ENCODE peak calls at places on chromosomes 2 and 18, in six cellular contexts. L is H1, C is transverse colon, Q is prostate gland, V is breast epithelium, P is HCT116. T is an unnamed sample. For H3K4me1, the result is how much of the 10 kb centered on the place peaks cover.

GRCh38 chr18:48711651-48712486 is 173.0 kb downstream of the CTIF start:
- DNase-seq in Q (no peak), C (peak), L (no peak), V (no peak), P (peak), T (no peak)

GRCh38 chr2:74379851-74380789 is at the start of gene DCTN1:
- DNase-seq in V (no peak), C (peak), P (no peak), Q (peak), L (peak), T (peak)

GRCh38 chr2:235734700-235735205 is 240.9 kb downstream of the AGAP1 start:
- DNase-seq in V (no peak), C (no peak), P (no peak), L (no peak), Q (no peak), T (no peak)

GRCh38 chr2:168573128-168573903 is 117.2 kb downstream of the CERS6 start:
- DNase-seq in C (no peak), Q (no peak), P (no peak), V (no peak), L (no peak), T (no peak)

GRCh38 chr2:218516614-218517013 is 51.5 kb downstream of the USP37 start:
- DNase-seq in V (no peak), Q (no peak), P (peak), C (no peak), L (no peak), T (no peak)

GRCh38 chr2:241702155-241702404 is 241 bp downstream of the ING5 start:
- DNase-seq in L (peak), Q (no peak), V (no peak), P (no peak), C (no peak), T (peak)

GRCh38 chr2:232877940-232878511 is 8.0 kb downstream of the SNORC start:
- DNase-seq in L (no peak), Q (no peak), C (no peak), V (peak), P (no peak), T (no peak)

GRCh38 chr2:33023732-33024301 is 77.1 kb downstream of the LTBP1 start:
- DNase-seq in Q (no peak), L (no peak), C (no peak), V (no peak), P (no peak), T (no peak)

GRCh38 chr2:96977631-96978195 is 8.7 kb downstream of the FAM178B start:
- DNase-seq in L (no peak), P (peak), Q (no peak), V (no peak), C (no peak), T (no peak)

GRCh38 chr18:52701219-52701935 is 361.4 kb downstream of the DCC start:
- DNase-seq in P (no peak), V (no peak), Q (no peak), C (no peak), L (no peak), T (no peak)

GRCh38 chr2:138037090-138037489 is 72.8 kb downstream of the HNMT start:
- DNase-seq in V (no peak), C (no peak), P (no peak), L (no peak), Q (no peak), T (no peak)

GRCh38 chr2:27291865-27292264 is 9.6 kb downstream of the TRIM54 start:
- DNase-seq in L (no peak), P (no peak), C (no peak), Q (no peak), V (no peak), T (no peak)

GRCh38 chr2:241858206-241859016 is at the start of gene PDCD1:
- DNase-seq in V (no peak), C (peak), Q (no peak), L (no peak), P (no peak), T (peak)

GRCh38 chr2:132033365-132033764 is 128.4 kb downstream of the ANKRD30BL start:
- DNase-seq in V (no peak), Q (no peak), L (no peak), P (no peak), C (no peak), T (no peak)

GRCh38 chr2:147910990-147911473 is 66.2 kb downstream of the ACVR2A start:
- DNase-seq in L (no peak), P (peak), Q (peak), V (no peak), C (no peak), T (no peak)

GRCh38 chr2:11680181-11680900 is 10.3 kb upstream of the NTSR2 start:
- DNase-seq in V (no peak), C (no peak), P (no peak), Q (no peak), L (no peak), T (peak)

GRCh38 chr2:144509548-144510205 is 10.2 kb downstream of the ZEB2 start:
- DNase-seq in V (no peak), C (no peak), L (no peak), Q (no peak), P (no peak), T (no peak)

GRCh38 chr2:132740081-132740480 is 70.1 kb upstream of the LYPD1 start:
- DNase-seq in P (no peak), L (no peak), Q (no peak), V (no peak), C (no peak), T (no peak)

GRCh38 chr2:74498500-74499268 is 719 bp downstream of the LBX2 start:
- DNase-seq in L (peak), P (no peak), C (peak), Q (no peak), V (no peak), T (peak)

GRCh38 chr2:47222813-47223564 is 67.9 kb upstream of the STPG4 start:
- DNase-seq in V (no peak), C (no peak), L (no peak), Q (no peak), P (no peak), T (no peak)

GRCh38 chr2:241937297-241937696 is 67.8 kb downstream of the RTP5 start:
- DNase-seq in C (no peak), V (no peak), L (no peak), P (no peak), Q (no peak), T (no peak)

GRCh38 chr2:30800159-30800558 is 7.1 kb downstream of the CAPN13 start:
- DNase-seq in V (no peak), C (no peak), L (no peak), Q (no peak), P (no peak), T (no peak)

GRCh38 chr2:34664266-34664665 is 1065.2 kb upstream of the FAM98A start:
- DNase-seq in Q (no peak), L (no peak), V (no peak), C (no peak), P (no peak), T (no peak)

GRCh38 chr2:151760139-151760650 is 25.9 kb upstream of the NEB start:
- DNase-seq in L (no peak), P (no peak), V (no peak), C (no peak), Q (no peak), T (no peak)
- TF ChIP-seq POLR2A in L (no peak), P (no peak), V (no peak), C (no peak), Q (no peak), T (no peak)

GRCh38 chr2:128401680-128402079 is 83.0 kb upstream of the HS6ST1 start:
- DNase-seq in Q (no peak), L (no peak), V (no peak), C (no peak), P (no peak), T (peak)
- H3K4me1 ChIP-seq in Q (under half), L (under half), V (under half), C (under half), P (under half), T (under half)

DNA sequence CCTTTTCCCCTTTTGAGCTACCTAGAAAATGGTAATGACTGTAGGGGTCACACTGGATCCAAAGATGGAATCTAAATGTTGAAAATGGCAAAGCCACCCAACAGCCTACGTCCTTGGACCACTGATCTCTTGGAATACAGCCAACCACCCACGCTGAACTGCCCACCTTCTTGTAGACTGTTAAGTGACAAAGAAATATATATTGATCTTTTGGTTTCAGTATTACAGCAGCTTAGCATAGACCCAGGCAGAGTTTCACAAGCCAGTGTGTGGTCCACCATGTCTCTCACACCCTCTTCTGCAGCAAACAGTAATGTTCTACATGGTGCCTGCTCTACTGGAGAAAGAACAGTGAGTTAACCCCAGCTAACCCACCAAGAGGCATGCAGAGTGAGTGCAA is 20.2 kb downstream of the CACNB4 start:
- DNase-seq in Q (no peak), V (no peak), C (no peak), P (no peak), L (no peak), T (no peak)
- TF ChIP-seq POLR2AphosphoS5 in Q (no peak), V (no peak), C (no peak), P (no peak), L (no peak), T (no peak)

GRCh38 chr2:67560818-67561221 is 163.7 kb downstream of the ETAA1 start:
- DNase-seq in Q (no peak), C (no peak), V (no peak), L (no peak), P (no peak), T (no peak)

GRCh38 chr2:67564626-67565025 is 167.5 kb downstream of the ETAA1 start:
- DNase-seq in L (no peak), Q (no peak), V (no peak), P (no peak), C (no peak), T (no peak)

GRCh38 chr2:67559156-67559555 is 162.0 kb downstream of the ETAA1 start:
- DNase-seq in P (no peak), L (no peak), V (no peak), Q (no peak), C (no peak), T (no peak)

GRCh38 chr2:67564076-67564475 is 166.9 kb downstream of the ETAA1 start:
- DNase-seq in L (no peak), P (no peak), V (no peak), C (no peak), Q (no peak), T (no peak)

DNA sequence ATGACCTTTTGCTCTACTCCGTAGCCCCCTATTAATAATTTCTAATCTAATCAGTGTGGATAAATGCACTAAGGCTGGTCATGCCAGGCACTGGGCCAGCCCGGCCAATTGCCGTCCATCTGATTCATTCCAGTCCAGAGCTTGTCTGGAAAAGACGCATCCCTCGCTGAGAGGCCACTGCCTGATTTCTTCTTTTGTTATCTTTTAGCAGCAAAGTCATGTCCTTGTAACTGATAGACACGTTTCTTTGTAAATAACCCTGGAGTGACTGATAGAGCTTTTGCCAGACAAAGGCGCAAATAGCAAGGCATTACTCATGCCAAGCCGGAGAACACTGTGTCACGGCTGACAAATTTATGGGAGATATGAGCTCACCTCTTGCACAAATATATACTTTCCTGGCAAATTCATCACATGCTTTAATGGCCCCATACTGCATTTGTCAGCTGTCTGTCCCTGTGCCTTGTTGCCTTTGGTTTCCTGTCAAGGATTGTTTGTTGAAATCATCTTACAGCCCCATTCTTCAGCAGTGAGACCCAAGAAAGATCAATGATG is 164.4 kb downstream of the ETAA1 start:
- DNase-seq in V (no peak), C (no peak), P (no peak), L (no peak), Q (peak), T (peak)
- TF ChIP-seq POLR2A in V (no peak), C (no peak), P (no peak), L (no peak), Q (no peak), T (no peak)

GRCh38 chr2:25253153-25253617 is 84.8 kb upstream of the POMC start:
- DNase-seq in C (no peak), L (no peak), Q (no peak), V (no peak), P (no peak), T (no peak)
- H3K4me1 ChIP-seq in C (under half), L (under half), Q (under half), V (under half), P (under half), T (under half)

DNA sequence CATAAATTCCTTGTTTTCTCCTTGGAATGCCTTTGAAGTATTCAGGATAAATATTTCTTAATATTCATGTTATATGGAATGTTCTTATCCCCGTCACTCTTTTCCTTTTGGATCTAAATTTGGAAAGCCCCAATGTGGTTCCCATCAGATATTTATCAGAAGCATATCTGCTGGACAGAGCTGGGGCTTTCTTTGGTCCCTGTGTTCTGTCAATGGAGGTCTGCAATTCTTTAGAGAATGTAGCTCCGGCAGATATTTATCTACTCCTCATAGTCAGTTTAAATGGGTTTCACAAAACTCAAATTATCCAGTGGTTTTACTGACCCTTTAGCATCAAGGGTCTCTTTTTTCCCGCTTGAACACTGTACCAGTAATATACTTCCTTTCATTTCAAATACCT is 167.8 kb upstream of the SCN7A start:
- DNase-seq in P (no peak), C (no peak), L (no peak), Q (no peak), V (no peak), T (no peak)
- TF ChIP-seq POLR2AphosphoS5 in P (no peak), C (no peak), L (no peak), Q (no peak), V (no peak), T (no peak)

DNA sequence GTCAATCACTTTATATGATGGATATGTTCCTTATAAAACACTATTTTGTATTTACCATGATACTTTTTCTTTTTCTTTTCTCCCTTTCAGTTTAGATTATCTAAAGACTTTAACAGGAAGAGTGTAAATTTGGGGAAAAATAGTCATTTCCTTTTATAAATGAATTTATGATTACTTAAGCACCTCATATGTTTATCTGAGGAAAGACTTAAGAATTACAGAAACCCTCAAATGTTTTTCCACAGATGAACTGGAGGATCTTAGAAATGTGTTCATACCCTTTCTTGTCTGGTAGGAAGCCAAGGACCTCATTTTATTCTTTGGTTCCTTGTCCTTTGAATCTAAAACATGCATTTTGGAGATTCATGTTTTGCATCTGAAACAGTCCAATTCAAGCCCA is 36.7 kb downstream of the MAPRE2 start:
- DNase-seq in L (no peak), V (no peak), C (no peak), P (no peak), Q (no peak), T (no peak)
- TF ChIP-seq POLR2A in L (no peak), V (no peak), C (no peak), P (no peak), Q (no peak), T (no peak)

GRCh38 chr2:150484461-150484931 is 3.0 kb downstream of the RND3 start:
- DNase-seq in C (no peak), V (no peak), P (no peak), L (no peak), Q (no peak), T (no peak)

GRCh38 chr2:150482111-150482510 is 5.4 kb downstream of the RND3 start:
- DNase-seq in L (no peak), C (no peak), V (no peak), Q (no peak), P (no peak), T (no peak)

GRCh38 chr2:150482667-150483260 is 4.7 kb downstream of the RND3 start:
- DNase-seq in P (no peak), Q (no peak), L (no peak), V (no peak), C (no peak), T (no peak)

GRCh38 chr2:150484006-150484405 is 3.5 kb downstream of the RND3 start:
- DNase-seq in L (no peak), V (no peak), Q (no peak), C (no peak), P (no peak), T (no peak)

GRCh38 chr2:150483532-150483931 is 3.9 kb downstream of the RND3 start:
- DNase-seq in V (no peak), L (no peak), P (no peak), C (no peak), Q (no peak), T (no peak)
- H3K4me1 ChIP-seq in V (under half), L (under half), P (half or more), C (under half), Q (under half), T (under half)

GRCh38 chr2:191974676-191975075 is 127.8 kb upstream of the CAVIN2 start:
- DNase-seq in L (no peak), V (no peak), Q (no peak), C (no peak), P (no peak), T (no peak)

GRCh38 chr2:191979221-191979730 is 132.4 kb upstream of the CAVIN2 start:
- DNase-seq in Q (no peak), V (no peak), P (no peak), C (no peak), L (no peak), T (no peak)

GRCh38 chr2:191983186-191983585 is 136.3 kb upstream of the CAVIN2 start:
- DNase-seq in Q (no peak), L (no peak), P (no peak), V (no peak), C (no peak), T (no peak)

GRCh38 chr2:191976436-191976835 is 129.5 kb upstream of the CAVIN2 start:
- DNase-seq in C (no peak), V (no peak), P (no peak), L (no peak), Q (no peak), T (no peak)

DNA sequence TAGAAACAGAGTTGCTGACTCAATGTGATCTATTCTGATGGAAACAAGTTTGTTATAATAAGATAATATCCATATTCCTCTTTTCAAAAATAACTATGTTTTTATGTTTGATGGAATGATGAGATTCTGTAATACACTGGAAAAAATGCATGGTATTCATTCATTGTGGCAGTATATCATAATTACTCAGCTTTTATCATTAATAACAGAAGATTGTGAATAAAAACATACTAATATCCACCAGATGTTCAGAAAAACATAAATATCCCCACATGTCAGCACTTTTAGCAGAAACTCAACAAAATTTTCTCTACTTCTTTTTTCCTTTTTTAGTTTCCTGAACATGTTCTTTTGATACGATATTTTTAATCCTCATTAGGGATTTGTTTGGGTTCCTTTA is 130.9 kb upstream of the CAVIN2 start:
- DNase-seq in P (no peak), V (no peak), C (no peak), L (no peak), Q (no peak), T (no peak)
- TF ChIP-seq POLR2AphosphoS5 in P (no peak), V (no peak), C (no peak), L (no peak), Q (no peak), T (no peak)

GRCh38 chr2:231680992-231681852 is 27.1 kb upstream of the PTMA start:
- DNase-seq in P (no peak), Q (peak), C (peak), L (peak), V (no peak), T (peak)
- TF ChIP-seq POLR2A in P (peak), Q (peak), C (peak), L (no peak), V (no peak), T (no peak)

T was measured in upper lobe of left lung.